ENCODE peak calls at places on chromosomes 16 and 17, in eight cellular contexts. S is foreskin keratinocyte; V is lung; J is stomach; T is fibroblast of lung; F is Peyer's patch; Q is cardiac muscle cell; N is CD8-positive, alpha-beta T cell. D is an unnamed sample.
A peak's percentile ranks its signal among the peaks of the same experiment; 100 is the strongest.

GRCh38 chr17:42548070-42548837 is 4.5 kb upstream of the HSD17B1 start:
- DNase-seq in S (no peak), V (peak; percentile 86), J (peak; percentile 94), T (no peak), F (peak; percentile 96), Q (peak; percentile 60), N (peak; percentile 55), D (peak; percentile 93)

GRCh38 chr16:14358697-14359305 is 271.3 kb downstream of the PARN start:
- DNase-seq in S (peak; percentile 92), V (no peak), J (no peak), T (no peak), F (no peak), Q (no peak), N (no peak), D (no peak)

GRCh38 chr17:51487947-51488346 is 227.6 kb downstream of the UTP18 start:
- DNase-seq in S (no peak), V (no peak), J (no peak), T (no peak), F (no peak), Q (no peak), N (no peak), D (peak; percentile 1)

GRCh38 chr16:881219-882097 is 80.9 kb upstream of the GNG13 start:
- DNase-seq in S (no peak), V (no peak), J (no peak), T (no peak), F (no peak), Q (no peak), N (no peak), D (no peak)

GRCh38 chr17:74950207-74950606 is 14.5 kb downstream of the OTOP3 start:
- DNase-seq in S (no peak), V (no peak), J (no peak), T (no peak), F (no peak), Q (no peak), N (no peak), D (no peak)

GRCh38 chr17:48791128-48792032 is 25.6 kb downstream of the TTLL6 start:
- DNase-seq in S (peak; percentile 35), V (peak; percentile 83), J (peak; percentile 89), T (peak; percentile 85), F (peak; percentile 91), Q (peak; percentile 88), N (no peak), D (peak; percentile 81)

GRCh38 chr17:880871-881269 is 98.7 kb downstream of the NXN start:
- DNase-seq in S (no peak), V (no peak), J (no peak), T (no peak), F (no peak), Q (no peak), N (no peak), D (no peak)

GRCh38 chr17:45276031-45276430 is 14.1 kb upstream of the SPATA32 start:
- DNase-seq in S (no peak), V (no peak), J (no peak), T (peak; percentile 90), F (no peak), Q (peak; percentile 46), N (no peak), D (no peak)

GRCh38 chr16:47732806-47733150 is 271.6 kb downstream of the PHKB start:
- DNase-seq in S (peak; percentile 90), V (no peak), J (no peak), T (peak; percentile 97), F (no peak), Q (peak; percentile 78), N (no peak), D (no peak)

GRCh38 chr17:82328994-82329507 is 4.5 kb downstream of the SECTM1 start:
- DNase-seq in S (no peak), V (no peak), J (no peak), T (no peak), F (no peak), Q (no peak), N (no peak), D (no peak)

GRCh38 chr17:80647746-80648145 is 103.1 kb downstream of the RPTOR start:
- DNase-seq in S (peak; percentile 11), V (no peak), J (no peak), T (peak; percentile 86), F (no peak), Q (peak; percentile 61), N (no peak), D (no peak)

GRCh38 chr17:49003557-49004511 is 6.6 kb downstream of the IGF2BP1 start:
- DNase-seq in S (no peak), V (no peak), J (no peak), T (peak; percentile 52), F (no peak), Q (no peak), N (no peak), D (no peak)

GRCh38 chr17:29613856-29614255 is 8.9 kb downstream of the CORO6 start:
- DNase-seq in S (no peak), V (no peak), J (no peak), T (no peak), F (no peak), Q (no peak), N (no peak), D (peak; percentile 28)

GRCh38 chr17:42484304-42484703 is 25.6 kb downstream of the ATP6V0A1 start:
- DNase-seq in S (no peak), V (no peak), J (no peak), T (no peak), F (peak; percentile 77), Q (peak; percentile 29), N (peak; percentile 50), D (no peak)

DNA sequence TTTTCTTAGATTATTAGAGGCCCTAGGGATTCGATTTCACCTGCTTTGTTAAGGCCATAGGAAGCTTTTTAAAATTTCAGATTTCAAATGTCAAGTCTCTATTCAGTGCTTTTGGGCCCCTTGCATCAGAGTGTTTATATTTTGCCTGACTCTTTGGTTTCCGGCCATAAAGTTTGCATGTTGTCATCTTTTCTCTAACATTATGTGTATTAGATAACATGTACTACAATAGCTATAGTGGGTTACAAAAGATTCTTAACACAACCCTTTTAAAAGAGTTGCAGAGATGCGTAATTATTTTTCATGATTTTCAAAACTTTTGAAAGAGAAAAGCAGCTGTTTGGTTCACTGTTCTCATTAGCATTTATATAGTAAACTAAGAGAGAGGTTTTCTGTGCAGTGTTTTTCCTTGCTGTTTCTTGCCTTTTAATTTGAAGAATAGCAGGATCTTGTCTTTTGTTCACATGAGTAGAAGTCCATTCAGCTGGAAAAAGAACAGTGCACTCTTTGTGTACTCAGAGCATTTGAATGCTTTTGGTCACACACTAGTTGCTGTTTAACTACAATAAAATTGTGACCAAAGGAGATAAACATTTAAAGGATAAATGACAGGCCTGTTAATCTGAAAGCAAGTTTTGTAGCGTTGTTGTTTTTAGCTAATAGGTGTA is 52.5 kb downstream of the FTO start:
- DNase-seq in S (no peak), V (no peak), J (no peak), T (peak; percentile 51), F (no peak), Q (peak; percentile 37), N (no peak), D (no peak)
- H3K4me1 ChIP-seq in S (peaks cover 11% of the 10 kb centered on the region), V (peaks cover 8% of the 10 kb centered on the region), J (peaks cover 18% of the 10 kb centered on the region), T (no peaks in the 10 kb centered on the region), F (no peaks in the 10 kb centered on the region), Q (peaks cover 41% of the 10 kb centered on the region), N (no peaks in the 10 kb centered on the region), D (peaks cover 45% of the 10 kb centered on the region)

GRCh38 chr16:83990492-83990891 is 22.4 kb downstream of the NECAB2 start:
- DNase-seq in S (no peak), V (no peak), J (no peak), T (no peak), F (no peak), Q (no peak), N (no peak), D (no peak)

GRCh38 chr16:83992624-83993023 is 24.6 kb downstream of the NECAB2 start:
- DNase-seq in S (no peak), V (no peak), J (no peak), T (peak; percentile 69), F (no peak), Q (peak; percentile 83), N (no peak), D (peak; percentile 75)

GRCh38 chr16:83994087-83994486 is 26.0 kb downstream of the NECAB2 start:
- DNase-seq in S (peak; percentile 63), V (no peak), J (no peak), T (peak; percentile 91), F (no peak), Q (peak; percentile 95), N (no peak), D (no peak)

GRCh38 chr16:83994703-83995102 is 26.7 kb downstream of the NECAB2 start:
- DNase-seq in S (no peak), V (no peak), J (no peak), T (peak; percentile 14), F (no peak), Q (peak; percentile 19), N (no peak), D (no peak)

GRCh38 chr16:83989300-83989699 is 21.3 kb downstream of the NECAB2 start:
- DNase-seq in S (no peak), V (no peak), J (no peak), T (no peak), F (no peak), Q (no peak), N (no peak), D (no peak)
- H3K27me3 ChIP-seq in S (peaks cover 56% of the 10 kb centered on the region), V (no peaks in the 10 kb centered on the region), J (peaks cover 48% of the 10 kb centered on the region), T (peaks cover 7% of the 10 kb centered on the region), F (no peaks in the 10 kb centered on the region), Q (no peaks in the 10 kb centered on the region), N (no peaks in the 10 kb centered on the region), D (no peaks in the 10 kb centered on the region)

DNA sequence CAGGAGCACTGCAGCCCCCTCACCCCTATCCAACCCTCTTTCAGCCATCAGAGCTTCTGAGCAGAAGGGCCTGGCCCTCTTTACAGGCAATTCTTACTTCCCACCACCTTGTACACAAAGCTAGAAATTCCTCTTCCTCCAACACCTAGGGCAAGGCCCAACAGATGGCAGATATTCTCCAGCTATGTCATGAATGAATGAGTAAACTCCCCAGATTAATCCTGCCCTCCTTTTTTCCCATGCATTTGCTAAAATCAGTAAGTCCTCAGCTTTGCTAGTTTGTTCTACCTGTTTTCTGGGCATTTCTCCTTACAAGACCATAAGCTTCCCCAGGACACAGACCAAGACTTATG is 20.4 kb upstream of the MRPS23 start:
- DNase-seq in S (no peak), V (no peak), J (no peak), T (no peak), F (no peak), Q (no peak), N (no peak), D (no peak)
- TF ChIP-seq CTCF in S (peak; percentile 52), V (no peak), J (no peak), T (no peak), F (no peak), Q (no peak), N (no peak), D (no peak)

GRCh38 chr17:17765359-17765758 is 71.4 kb downstream of the SREBF1 start:
- DNase-seq in S (no peak), V (no peak), J (no peak), T (no peak), F (no peak), Q (no peak), N (no peak), D (no peak)
- H3K4me1 ChIP-seq in S (peaks cover 20% of the 10 kb centered on the region), V (peaks cover 16% of the 10 kb centered on the region), J (peaks cover 34% of the 10 kb centered on the region), T (peaks cover 2% of the 10 kb centered on the region), F (peaks cover 15% of the 10 kb centered on the region), Q (peaks cover 43% of the 10 kb centered on the region), N (peaks cover 28% of the 10 kb centered on the region), D (peaks cover 53% of the 10 kb centered on the region)

GRCh38 chr17:57941384-57942370 is 13.5 kb downstream of the CUEDC1 start:
- DNase-seq in S (no peak), V (no peak), J (no peak), T (no peak), F (no peak), Q (no peak), N (no peak), D (no peak)
- H3K27me3 ChIP-seq in S (no peaks in the 10 kb centered on the region), V (no peaks in the 10 kb centered on the region), J (no peaks in the 10 kb centered on the region), T (no peaks in the 10 kb centered on the region), F (no peaks in the 10 kb centered on the region), Q (no peaks in the 10 kb centered on the region), N (no peaks in the 10 kb centered on the region), D (no peaks in the 10 kb centered on the region)